ENCODE peak calls at places on chromosome 1, in eight cellular contexts. G is neural progenitor cell, L is H1, U is GM23338, I is fibroblast of lung, C is PC-3, O is GM12878, T is hepatocyte. D is an unnamed sample.

GRCh38 chr1:66296370-66296769 is 237.6 kb upstream of the SGIP1 start:
- DNase-seq in G (no peak), L (no peak), U (no peak), I (no peak), C (no peak), O (no peak), T (no peak), D (no peak)

GRCh38 chr1:213934642-213935041 is 53.1 kb upstream of the PROX1 start:
- DNase-seq in G (no peak), L (no peak), U (no peak), I (peak; percentile 67), C (peak; percentile 43), O (no peak), T (no peak), D (no peak)

GRCh38 chr1:200364831-200365230 is 45.0 kb downstream of the ZNF281 start:
- DNase-seq in G (no peak), L (peak; percentile 59), U (peak; percentile 89), I (peak; percentile 77), C (peak; percentile 83), O (no peak), T (no peak), D (peak; percentile 49)

GRCh38 chr1:182229451-182229850 is 162.1 kb downstream of the GLUL start:
- DNase-seq in G (no peak), L (no peak), U (no peak), I (no peak), C (no peak), O (no peak), T (no peak), D (no peak)

GRCh38 chr1:55234016-55234415 is 18.9 kb upstream of the USP24 start:
- DNase-seq in G (no peak), L (no peak), U (no peak), I (peak; percentile 9), C (peak; percentile 37), O (no peak), T (no peak), D (peak; percentile 87)

GRCh38 chr1:37765937-37766664 is 1.2 kb upstream of the EPHA10 start:
- DNase-seq in G (peak; percentile 10), L (peak; percentile 72), U (peak; percentile 75), I (no peak), C (peak; percentile 28), O (no peak), T (no peak), D (no peak)

GRCh38 chr1:67674260-67675011 is 10.6 kb upstream of the GADD45A start:
- DNase-seq in G (peak; percentile 43), L (no peak), U (peak; percentile 31), I (peak; percentile 66), C (no peak), O (no peak), T (peak; percentile 46), D (no peak)

GRCh38 chr1:103108525-103109150 is 316 bp upstream of the COL11A1 start:
- DNase-seq in G (peak; percentile 95), L (peak; percentile 78), U (peak; percentile 89), I (peak; percentile 74), C (no peak), O (no peak), T (peak; percentile 82), D (peak; percentile 57)

GRCh38 chr1:16236091-16236494 is 890 bp downstream of the CPLANE2 start:
- DNase-seq in G (peak; percentile 46), L (no peak), U (peak; percentile 66), I (no peak), C (peak; percentile 73), O (peak; percentile 38), T (no peak), D (peak; percentile 93)

GRCh38 chr1:160884091-160884490 is 889 bp downstream of the ITLN1 start:
- DNase-seq in G (no peak), L (no peak), U (no peak), I (no peak), C (no peak), O (no peak), T (no peak), D (no peak)

GRCh38 chr1:160883586-160883985 is 1.4 kb downstream of the ITLN1 start:
- DNase-seq in G (no peak), L (no peak), U (no peak), I (no peak), C (no peak), O (no peak), T (no peak), D (no peak)

GRCh38 chr1:160888926-160889325 is 3.9 kb upstream of the ITLN1 start:
- DNase-seq in G (no peak), L (no peak), U (no peak), I (no peak), C (peak; percentile 26), O (no peak), T (no peak), D (no peak)

GRCh38 chr1:160884579-160884978 is 401 bp downstream of the ITLN1 start:
- DNase-seq in G (peak; percentile 12), L (no peak), U (peak; percentile 68), I (no peak), C (peak; percentile 40), O (no peak), T (no peak), D (no peak)

GRCh38 chr1:160885080-160885479 is at the start of gene ITLN1:
- DNase-seq in G (no peak), L (no peak), U (no peak), I (no peak), C (no peak), O (no peak), T (no peak), D (no peak)
- H2AFZ ChIP-seq in G (no peak within 1 kb of the TSS), L (peak within 1 kb of the TSS; percentile 86), U (peak within 1 kb of the TSS; percentile 87), I (no peak within 1 kb of the TSS), C (no peak within 1 kb of the TSS), O (no peak within 1 kb of the TSS), T (no peak within 1 kb of the TSS), D (no peak within 1 kb of the TSS)

GRCh38 chr1:52552236-52552504 is 722 bp downstream of the TUT4 start:
- DNase-seq in G (peak; percentile 64), L (no peak), U (peak; percentile 51), I (peak; percentile 61), C (peak; percentile 52), O (no peak), T (peak; percentile 73), D (no peak)

GRCh38 chr1:52554756-52555155 is 1.9 kb upstream of the TUT4 start:
- DNase-seq in G (peak; percentile 42), L (no peak), U (peak; percentile 30), I (peak; percentile 42), C (no peak), O (no peak), T (peak; percentile 28), D (no peak)

GRCh38 chr1:52554267-52554640 is 1.4 kb upstream of the TUT4 start:
- DNase-seq in G (peak; percentile 26), L (no peak), U (no peak), I (no peak), C (no peak), O (no peak), T (peak; percentile 5), D (no peak)

GRCh38 chr1:52552505-52553371 is at the start of gene TUT4:
- DNase-seq in G (peak; percentile 97), L (peak; percentile 84), U (peak; percentile 97), I (peak; percentile 78), C (peak; percentile 66), O (no peak), T (peak; percentile 93), D (peak; percentile 88)

DNA sequence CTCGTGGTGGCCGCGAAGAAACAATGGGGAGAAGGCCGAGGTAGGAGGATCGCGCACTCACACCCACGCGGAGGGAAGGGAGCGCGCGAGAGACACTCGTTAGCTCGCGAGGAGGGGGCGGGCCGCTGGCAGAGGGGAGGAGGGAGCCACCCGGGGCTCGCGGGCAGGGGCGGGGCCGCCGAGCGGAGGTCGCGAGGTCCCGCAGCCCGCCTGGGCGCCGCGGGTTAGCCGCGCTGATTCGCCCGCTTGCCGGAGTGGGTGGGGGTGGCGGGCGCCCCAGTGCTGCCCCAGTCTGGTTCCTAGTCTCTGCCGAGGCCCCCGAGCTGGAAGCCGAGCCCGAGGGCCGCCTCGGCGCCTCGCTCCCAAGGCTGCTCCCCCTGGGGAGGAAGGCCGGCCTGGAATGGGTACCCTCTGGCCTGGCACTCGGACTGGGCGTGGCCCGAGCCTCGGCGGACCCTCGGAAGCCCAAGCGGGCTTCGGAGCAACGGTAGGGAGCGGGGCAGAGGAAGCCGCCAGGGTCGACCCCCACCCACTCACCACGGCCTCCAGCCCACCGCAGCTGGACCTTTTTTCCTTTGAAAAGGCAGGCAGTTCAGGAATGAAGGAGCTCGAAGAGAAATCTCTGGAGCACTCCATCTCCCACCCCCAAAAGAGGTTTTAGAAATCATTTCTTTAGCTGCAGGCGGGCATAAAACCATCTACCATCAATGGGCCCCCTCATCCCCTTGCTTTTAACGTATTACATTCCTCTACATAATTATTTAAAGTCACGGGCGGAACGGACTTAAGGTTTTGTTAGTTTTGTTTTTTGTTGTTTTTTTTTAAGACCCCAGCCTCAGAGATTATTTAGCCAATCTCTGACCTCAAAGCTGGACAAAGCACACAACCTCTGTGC is 727 bp upstream of the TUT4 start:
- DNase-seq in G (peak; percentile 95), L (peak; percentile 91), U (peak; percentile 86), I (peak; percentile 90), C (peak; percentile 73), O (no peak), T (peak; percentile 95), D (peak; percentile 98)
- TF ChIP-seq CTCF in G (no peak), L (no peak), U (no peak), I (no peak), C (no peak), O (no peak), T (no peak), D (no peak)

GRCh38 chr1:109630881-109631512 is 11.4 kb downstream of the AMPD2 start:
- DNase-seq in G (no peak), L (peak; percentile 17), U (no peak), I (no peak), C (no peak), O (no peak), T (no peak), D (no peak)

GRCh38 chr1:109627692-109628399 is 8.2 kb downstream of the AMPD2 start:
- DNase-seq in G (no peak), L (peak; percentile 22), U (no peak), I (no peak), C (no peak), O (no peak), T (no peak), D (no peak)

GRCh38 chr1:109630081-109630880 is 10.6 kb downstream of the AMPD2 start:
- DNase-seq in G (peak; percentile 53), L (peak; percentile 69), U (peak; percentile 66), I (no peak), C (no peak), O (no peak), T (no peak), D (peak; percentile 87)

GRCh38 chr1:109628540-109629321 is 9.1 kb downstream of the AMPD2 start:
- DNase-seq in G (no peak), L (peak; percentile 37), U (no peak), I (peak; percentile 87), C (peak; percentile 49), O (no peak), T (no peak), D (peak; percentile 81)

GRCh38 chr1:109629372-109630030 is 9.9 kb downstream of the AMPD2 start:
- DNase-seq in G (no peak), L (peak; percentile 35), U (no peak), I (no peak), C (no peak), O (no peak), T (no peak), D (no peak)
- H3K4me1 ChIP-seq in G (peaks cover 12% of the 10 kb centered on the region), L (no peaks in the 10 kb centered on the region), U (no peaks in the 10 kb centered on the region), I (peaks cover 1% of the 10 kb centered on the region), C (no peaks in the 10 kb centered on the region), O (peaks cover 7% of the 10 kb centered on the region), T (peaks cover 2% of the 10 kb centered on the region), D (peaks cover 1% of the 10 kb centered on the region)

DNA sequence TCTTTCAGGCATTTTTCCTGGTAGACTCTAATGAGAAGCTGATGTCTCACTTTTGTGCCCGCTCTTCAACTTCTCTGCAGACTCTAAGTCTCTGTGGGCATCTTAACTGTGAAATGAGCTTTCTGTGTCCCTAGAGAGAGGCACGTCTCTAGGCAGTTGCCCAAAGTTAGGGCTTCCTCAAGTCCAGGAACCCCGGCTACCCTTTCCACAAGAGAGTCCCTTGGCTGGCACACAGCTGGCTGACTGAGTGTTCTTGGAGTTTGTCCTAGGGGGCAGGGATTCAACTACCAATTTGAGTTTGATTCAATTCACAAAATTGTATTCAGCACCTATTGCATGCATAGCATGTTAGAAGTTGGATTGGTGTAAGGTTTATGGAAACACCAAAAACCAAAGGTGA is 1.4 kb downstream of the GPR61 start:
- DNase-seq in G (no peak), L (peak; percentile 14), U (no peak), I (no peak), C (no peak), O (no peak), T (no peak), D (peak; percentile 31)
- H2AFZ ChIP-seq in G (no peak overlapping the region), L (no peak overlapping the region), U (no peak overlapping the region), I (no peak overlapping the region), C (no peak overlapping the region), O (no peak overlapping the region), T (no peak overlapping the region), D (peak overlapping the region; percentile 87)

D was measured in osteoblast.